ENCODE peak calls at places on chromosome 2, in seven cellular contexts. M, Q, I, O, B, D and K are unnamed samples.

GRCh38 chr2:96404446-96405373 is 69.1 kb downstream of the NCAPH start:
- DNase-seq in Q (no peak), D (no peak), M (peak), B (no peak), I (no peak), O (no peak), K (peak)

GRCh38 chr2:38598991-38599295 is 3.8 kb downstream of the HNRNPLL start:
- DNase-seq in Q (no peak), O (no peak), M (no peak), B (no peak), I (no peak), D (no peak), K (no peak)

GRCh38 chr2:64807417-64807816 is 153.7 kb upstream of the SERTAD2 start:
- DNase-seq in O (peak), D (peak), I (no peak), M (no peak), Q (peak), B (peak), K (no peak)

GRCh38 chr2:20604401-20604911 is 46.4 kb downstream of the HS1BP3 start:
- DNase-seq in O (no peak), Q (no peak), D (no peak), M (peak), I (no peak), B (no peak), K (no peak)

GRCh38 chr2:231355802-231356473 is 39.6 kb upstream of the B3GNT7 start:
- DNase-seq in B (no peak), Q (no peak), I (no peak), D (no peak), O (no peak), M (no peak), K (no peak)

GRCh38 chr2:241935314-241935713 is 65.8 kb downstream of the RTP5 start:
- DNase-seq in B (no peak), D (no peak), O (no peak), M (no peak), I (no peak), Q (no peak), K (no peak)

GRCh38 chr2:230974096-230974913 is 21.6 kb upstream of the SPATA3 start:
- DNase-seq in M (no peak), O (peak), I (no peak), Q (peak), B (no peak), D (no peak), K (no peak)

GRCh38 chr2:950627-950992 is at the start of gene SNTG2:
- DNase-seq in D (no peak), O (peak), Q (no peak), I (no peak), B (peak), M (peak), K (no peak)

GRCh38 chr2:8541223-8541622 is 140.6 kb upstream of the ID2 start:
- DNase-seq in B (no peak), O (peak), M (no peak), Q (peak), D (no peak), I (no peak), K (no peak)